ENCODE peak calls at places on chromosomes 5 and 9, in four cellular contexts. One of them, this sample, is unnamed.

GRCh38 chr9:27595733-27596132 is 22.5 kb upstream of the C9orf72 start:
- DNase-seq in left cardiac atrium: no peak
- DNase-seq in left colon: no peak
- DNase-seq in activated naive CD4-positive, alpha-beta T cell treated with anti-CD3 and anti-CD28 coated beads, Interleukin-2, amount 10 ng/mL, durations not matched to agents 7 days and 5 days: no peak
- DNase-seq in this sample: no peak

GRCh38 chr9:78365979-78366697 is 69.2 kb downstream of the PSAT1 start:
- DNase-seq in left cardiac atrium: no peak
- DNase-seq in left colon: no peak
- DNase-seq in activated naive CD4-positive, alpha-beta T cell treated with anti-CD3 and anti-CD28 coated beads, Interleukin-2, amount 10 ng/mL, durations not matched to agents 7 days and 5 days: no peak
- DNase-seq in this sample: no peak

GRCh38 chr5:147628054-147628895 is 118.4 kb upstream of the DPYSL3 start:
- DNase-seq in left cardiac atrium: peak
- DNase-seq in left colon: peak
- DNase-seq in activated naive CD4-positive, alpha-beta T cell treated with anti-CD3 and anti-CD28 coated beads, Interleukin-2, amount 10 ng/mL, durations not matched to agents 7 days and 5 days: peak
- DNase-seq in this sample: peak

GRCh38 chr9:130267930-130268329 is 2.4 kb downstream of the HMCN2 start:
- DNase-seq in left cardiac atrium: no peak
- DNase-seq in left colon: no peak
- DNase-seq in activated naive CD4-positive, alpha-beta T cell treated with anti-CD3 and anti-CD28 coated beads, Interleukin-2, amount 10 ng/mL, durations not matched to agents 7 days and 5 days: no peak
- DNase-seq in this sample: no peak

GRCh38 chr5:79189439-79190234 is 46.3 kb upstream of the JMY start:
- DNase-seq in left cardiac atrium: no peak
- DNase-seq in left colon: no peak
- DNase-seq in activated naive CD4-positive, alpha-beta T cell treated with anti-CD3 and anti-CD28 coated beads, Interleukin-2, amount 10 ng/mL, durations not matched to agents 7 days and 5 days: no peak
- DNase-seq in this sample: no peak

GRCh38 chr9:116157436-116158138 is 4.0 kb downstream of the PAPPA start:
- DNase-seq in left cardiac atrium: no peak
- DNase-seq in left colon: no peak
- DNase-seq in activated naive CD4-positive, alpha-beta T cell treated with anti-CD3 and anti-CD28 coated beads, Interleukin-2, amount 10 ng/mL, durations not matched to agents 7 days and 5 days: no peak
- DNase-seq in this sample: no peak

GRCh38 chr9:133869674-133870419 is 122.3 kb downstream of the VAV2 start:
- DNase-seq in left cardiac atrium: no peak
- DNase-seq in left colon: no peak
- DNase-seq in activated naive CD4-positive, alpha-beta T cell treated with anti-CD3 and anti-CD28 coated beads, Interleukin-2, amount 10 ng/mL, durations not matched to agents 7 days and 5 days: no peak
- DNase-seq in this sample: no peak

GRCh38 chr5:114361724-114362196 is at the start of gene KCNN2:
- DNase-seq in left cardiac atrium: peak
- DNase-seq in left colon: peak
- DNase-seq in activated naive CD4-positive, alpha-beta T cell treated with anti-CD3 and anti-CD28 coated beads, Interleukin-2, amount 10 ng/mL, durations not matched to agents 7 days and 5 days: no peak
- DNase-seq in this sample: no peak

GRCh38 chr5:146906803-146907202 is 28.2 kb upstream of the PPP2R2B start:
- DNase-seq in left cardiac atrium: peak
- DNase-seq in left colon: no peak
- DNase-seq in activated naive CD4-positive, alpha-beta T cell treated with anti-CD3 and anti-CD28 coated beads, Interleukin-2, amount 10 ng/mL, durations not matched to agents 7 days and 5 days: no peak
- DNase-seq in this sample: no peak

GRCh38 chr9:11144750-11145149 is 531.9 kb upstream of the PTPRD start:
- DNase-seq in left cardiac atrium: no peak
- DNase-seq in left colon: no peak
- DNase-seq in activated naive CD4-positive, alpha-beta T cell treated with anti-CD3 and anti-CD28 coated beads, Interleukin-2, amount 10 ng/mL, durations not matched to agents 7 days and 5 days: no peak
- DNase-seq in this sample: no peak

GRCh38 chr5:43036856-43037711 is 3.0 kb downstream of the ANXA2R start:
- DNase-seq in left cardiac atrium: no peak
- DNase-seq in left colon: peak
- DNase-seq in activated naive CD4-positive, alpha-beta T cell treated with anti-CD3 and anti-CD28 coated beads, Interleukin-2, amount 10 ng/mL, durations not matched to agents 7 days and 5 days: no peak
- DNase-seq in this sample: no peak

GRCh38 chr5:53480474-53481353 is at the start of gene FST:
- DNase-seq in left cardiac atrium: peak
- DNase-seq in left colon: peak
- DNase-seq in activated naive CD4-positive, alpha-beta T cell treated with anti-CD3 and anti-CD28 coated beads, Interleukin-2, amount 10 ng/mL, durations not matched to agents 7 days and 5 days: peak
- DNase-seq in this sample: no peak

GRCh38 chr9:108151161-108151586 is 661.6 kb upstream of the KLF4 start:
- DNase-seq in left cardiac atrium: peak
- DNase-seq in left colon: no peak
- DNase-seq in activated naive CD4-positive, alpha-beta T cell treated with anti-CD3 and anti-CD28 coated beads, Interleukin-2, amount 10 ng/mL, durations not matched to agents 7 days and 5 days: no peak
- DNase-seq in this sample: no peak

GRCh38 chr9:116992870-116993269 is 305.8 kb downstream of the TRIM32 start:
- DNase-seq in left cardiac atrium: no peak
- DNase-seq in left colon: no peak
- DNase-seq in activated naive CD4-positive, alpha-beta T cell treated with anti-CD3 and anti-CD28 coated beads, Interleukin-2, amount 10 ng/mL, durations not matched to agents 7 days and 5 days: no peak
- DNase-seq in this sample: no peak

GRCh38 chr5:168920019-168920813 is 341.0 kb upstream of the PANK3 start:
- DNase-seq in left cardiac atrium: no peak
- DNase-seq in left colon: no peak
- DNase-seq in activated naive CD4-positive, alpha-beta T cell treated with anti-CD3 and anti-CD28 coated beads, Interleukin-2, amount 10 ng/mL, durations not matched to agents 7 days and 5 days: no peak
- DNase-seq in this sample: no peak

GRCh38 chr5:37721447-37721871 is 118.4 kb downstream of the GDNF start:
- DNase-seq in left cardiac atrium: no peak
- DNase-seq in left colon: no peak
- DNase-seq in activated naive CD4-positive, alpha-beta T cell treated with anti-CD3 and anti-CD28 coated beads, Interleukin-2, amount 10 ng/mL, durations not matched to agents 7 days and 5 days: no peak
- DNase-seq in this sample: no peak

GRCh38 chr5:150771034-150771795 is 7.3 kb upstream of the SMIM3 start:
- DNase-seq in left cardiac atrium: no peak
- DNase-seq in left colon: no peak
- DNase-seq in activated naive CD4-positive, alpha-beta T cell treated with anti-CD3 and anti-CD28 coated beads, Interleukin-2, amount 10 ng/mL, durations not matched to agents 7 days and 5 days: no peak
- DNase-seq in this sample: no peak

GRCh38 chr5:38134750-38135330 is 123.5 kb upstream of the EGFLAM start:
- DNase-seq in left cardiac atrium: no peak
- DNase-seq in left colon: no peak
- DNase-seq in activated naive CD4-positive, alpha-beta T cell treated with anti-CD3 and anti-CD28 coated beads, Interleukin-2, amount 10 ng/mL, durations not matched to agents 7 days and 5 days: no peak
- DNase-seq in this sample: no peak

GRCh38 chr9:129382281-129383004 is 204.4 kb upstream of the IER5L start:
- DNase-seq in left cardiac atrium: no peak
- DNase-seq in left colon: no peak
- DNase-seq in activated naive CD4-positive, alpha-beta T cell treated with anti-CD3 and anti-CD28 coated beads, Interleukin-2, amount 10 ng/mL, durations not matched to agents 7 days and 5 days: no peak
- DNase-seq in this sample: no peak

GRCh38 chr9:76624381-76625048 is 139.7 kb upstream of the PCA3 start:
- DNase-seq in left cardiac atrium: no peak
- DNase-seq in left colon: no peak
- DNase-seq in activated naive CD4-positive, alpha-beta T cell treated with anti-CD3 and anti-CD28 coated beads, Interleukin-2, amount 10 ng/mL, durations not matched to agents 7 days and 5 days: no peak
- DNase-seq in this sample: no peak

GRCh38 chr9:35272989-35273388 is 111.2 kb downstream of the UNC13B start:
- DNase-seq in left cardiac atrium: no peak
- DNase-seq in left colon: no peak
- DNase-seq in activated naive CD4-positive, alpha-beta T cell treated with anti-CD3 and anti-CD28 coated beads, Interleukin-2, amount 10 ng/mL, durations not matched to agents 7 days and 5 days: no peak
- DNase-seq in this sample: no peak

GRCh38 chr9:15999422-16000339 is 446.8 kb downstream of the CCDC171 start:
- DNase-seq in left cardiac atrium: peak
- DNase-seq in left colon: no peak
- DNase-seq in activated naive CD4-positive, alpha-beta T cell treated with anti-CD3 and anti-CD28 coated beads, Interleukin-2, amount 10 ng/mL, durations not matched to agents 7 days and 5 days: no peak
- DNase-seq in this sample: no peak

GRCh38 chr5:1801954-1802295 is 718 bp downstream of the NDUFS6 start:
- DNase-seq in left cardiac atrium: no peak
- DNase-seq in left colon: peak
- DNase-seq in activated naive CD4-positive, alpha-beta T cell treated with anti-CD3 and anti-CD28 coated beads, Interleukin-2, amount 10 ng/mL, durations not matched to agents 7 days and 5 days: no peak
- DNase-seq in this sample: no peak

GRCh38 chr5:180139731-180140626 is 68.4 kb upstream of the RNF130 start:
- DNase-seq in left cardiac atrium: peak
- DNase-seq in left colon: no peak
- DNase-seq in activated naive CD4-positive, alpha-beta T cell treated with anti-CD3 and anti-CD28 coated beads, Interleukin-2, amount 10 ng/mL, durations not matched to agents 7 days and 5 days: peak
- DNase-seq in this sample: no peak

GRCh38 chr9:125969462-125969861 is 222.3 kb downstream of the PBX3 start:
- DNase-seq in left cardiac atrium: no peak
- DNase-seq in left colon: no peak
- DNase-seq in activated naive CD4-positive, alpha-beta T cell treated with anti-CD3 and anti-CD28 coated beads, Interleukin-2, amount 10 ng/mL, durations not matched to agents 7 days and 5 days: no peak
- DNase-seq in this sample: no peak

GRCh38 chr5:15203376-15203775 is 296.6 kb upstream of the FBXL7 start:
- DNase-seq in left cardiac atrium: no peak
- DNase-seq in left colon: no peak
- DNase-seq in activated naive CD4-positive, alpha-beta T cell treated with anti-CD3 and anti-CD28 coated beads, Interleukin-2, amount 10 ng/mL, durations not matched to agents 7 days and 5 days: no peak
- DNase-seq in this sample: no peak

GRCh38 chr5:57316798-57317327 is 143.0 kb downstream of the GPBP1 start:
- DNase-seq in left cardiac atrium: no peak
- DNase-seq in left colon: no peak
- DNase-seq in activated naive CD4-positive, alpha-beta T cell treated with anti-CD3 and anti-CD28 coated beads, Interleukin-2, amount 10 ng/mL, durations not matched to agents 7 days and 5 days: no peak
- DNase-seq in this sample: no peak

GRCh38 chr9:92716557-92716956 is 46.6 kb upstream of the IPPK start:
- DNase-seq in left cardiac atrium: peak
- DNase-seq in left colon: peak
- DNase-seq in activated naive CD4-positive, alpha-beta T cell treated with anti-CD3 and anti-CD28 coated beads, Interleukin-2, amount 10 ng/mL, durations not matched to agents 7 days and 5 days: peak
- DNase-seq in this sample: no peak

GRCh38 chr5:165460911-165461310 is 1955.5 kb downstream of the MAT2B start:
- DNase-seq in left cardiac atrium: no peak
- DNase-seq in left colon: no peak
- DNase-seq in activated naive CD4-positive, alpha-beta T cell treated with anti-CD3 and anti-CD28 coated beads, Interleukin-2, amount 10 ng/mL, durations not matched to agents 7 days and 5 days: no peak
- DNase-seq in this sample: no peak

GRCh38 chr9:6842584-6842947 is 84.8 kb downstream of the KDM4C start:
- DNase-seq in left cardiac atrium: no peak
- DNase-seq in left colon: no peak
- DNase-seq in activated naive CD4-positive, alpha-beta T cell treated with anti-CD3 and anti-CD28 coated beads, Interleukin-2, amount 10 ng/mL, durations not matched to agents 7 days and 5 days: no peak
- DNase-seq in this sample: no peak

GRCh38 chr5:135533346-135533745 is 2.4 kb downstream of the NEUROG1 start:
- DNase-seq in left cardiac atrium: no peak
- DNase-seq in left colon: no peak
- DNase-seq in activated naive CD4-positive, alpha-beta T cell treated with anti-CD3 and anti-CD28 coated beads, Interleukin-2, amount 10 ng/mL, durations not matched to agents 7 days and 5 days: no peak
- DNase-seq in this sample: no peak

GRCh38 chr9:134475051-134475790 is 149.0 kb downstream of the RXRA start:
- DNase-seq in left cardiac atrium: peak
- DNase-seq in left colon: peak
- DNase-seq in activated naive CD4-positive, alpha-beta T cell treated with anti-CD3 and anti-CD28 coated beads, Interleukin-2, amount 10 ng/mL, durations not matched to agents 7 days and 5 days: peak
- DNase-seq in this sample: no peak

GRCh38 chr5:181173027-181173419 is 25.6 kb downstream of the OR2V2 start:
- DNase-seq in left cardiac atrium: no peak
- DNase-seq in left colon: no peak
- DNase-seq in activated naive CD4-positive, alpha-beta T cell treated with anti-CD3 and anti-CD28 coated beads, Interleukin-2, amount 10 ng/mL, durations not matched to agents 7 days and 5 days: no peak
- DNase-seq in this sample: no peak

GRCh38 chr5:112685386-112685785 is 52.3 kb upstream of the APC start:
- DNase-seq in left cardiac atrium: no peak
- DNase-seq in left colon: no peak
- DNase-seq in activated naive CD4-positive, alpha-beta T cell treated with anti-CD3 and anti-CD28 coated beads, Interleukin-2, amount 10 ng/mL, durations not matched to agents 7 days and 5 days: no peak
- DNase-seq in this sample: no peak

GRCh38 chr5:1322036-1322903 is 22.6 kb downstream of the CLPTM1L start:
- DNase-seq in left cardiac atrium: no peak
- DNase-seq in left colon: no peak
- DNase-seq in activated naive CD4-positive, alpha-beta T cell treated with anti-CD3 and anti-CD28 coated beads, Interleukin-2, amount 10 ng/mL, durations not matched to agents 7 days and 5 days: peak
- DNase-seq in this sample: no peak

GRCh38 chr5:125278711-125279110 is 532.3 kb upstream of the ZNF608 start:
- DNase-seq in left cardiac atrium: no peak
- DNase-seq in left colon: no peak
- DNase-seq in activated naive CD4-positive, alpha-beta T cell treated with anti-CD3 and anti-CD28 coated beads, Interleukin-2, amount 10 ng/mL, durations not matched to agents 7 days and 5 days: no peak
- DNase-seq in this sample: no peak

GRCh38 chr9:116516456-116516855 is 170.6 kb upstream of the TRIM32 start:
- DNase-seq in left cardiac atrium: no peak
- DNase-seq in left colon: no peak
- DNase-seq in activated naive CD4-positive, alpha-beta T cell treated with anti-CD3 and anti-CD28 coated beads, Interleukin-2, amount 10 ng/mL, durations not matched to agents 7 days and 5 days: no peak
- DNase-seq in this sample: no peak

GRCh38 chr9:109387206-109387605 is 66.3 kb upstream of the EPB41L4B start:
- DNase-seq in left cardiac atrium: no peak
- DNase-seq in left colon: no peak
- DNase-seq in activated naive CD4-positive, alpha-beta T cell treated with anti-CD3 and anti-CD28 coated beads, Interleukin-2, amount 10 ng/mL, durations not matched to agents 7 days and 5 days: no peak
- DNase-seq in this sample: no peak

GRCh38 chr9:96441798-96442445 is 8.0 kb upstream of the HABP4 start:
- DNase-seq in left cardiac atrium: no peak
- DNase-seq in left colon: no peak
- DNase-seq in activated naive CD4-positive, alpha-beta T cell treated with anti-CD3 and anti-CD28 coated beads, Interleukin-2, amount 10 ng/mL, durations not matched to agents 7 days and 5 days: peak
- DNase-seq in this sample: no peak

This sample was measured in NCI-H774.